ENCODE peak calls at places on chromosomes 1 and 21, in six cellular contexts. T is NCI-H146; D is uterus; R is RWPE1; Z is H54; B is stimulated activated naive CD8-positive, alpha-beta T cell treated with anti-CD3 and anti-CD28 coated beads, Interleukin-15, amount 100 ng/mL, for 72 hours. Y is an unnamed sample.

GRCh38 chr21:41601573-41602371 is 93.8 kb upstream of the TMPRSS2 start:
- DNase-seq in D (no peak), T (no peak), B (no peak), R (no peak), Z (no peak), Y (peak)

GRCh38 chr1:6157528-6158174 is 22.5 kb downstream of the CHD5 start:
- DNase-seq in D (no peak), T (peak), Z (peak), R (peak), B (no peak), Y (no peak)

GRCh38 chr1:63946866-63947491 is 173.2 kb downstream of the ROR1 start:
- DNase-seq in R (no peak), Z (no peak), D (no peak), B (no peak), T (no peak), Y (no peak)

GRCh38 chr1:89547563-89548485 is 23.2 kb downstream of the LRRC8B start:
- DNase-seq in R (peak), Z (no peak), B (no peak), D (peak), T (peak), Y (no peak)

GRCh38 chr1:15950302-15950701 is 25.6 kb downstream of the ZBTB17 start:
- DNase-seq in B (peak), R (no peak), D (no peak), T (no peak), Z (no peak), Y (peak)

GRCh38 chr1:21491483-21492170 is 17.6 kb upstream of the ALPL start:
- DNase-seq in D (no peak), Z (no peak), T (peak), R (no peak), B (no peak), Y (no peak)

GRCh38 chr21:36419996-36420395 is 34.8 kb downstream of the CHAF1B start:
- DNase-seq in Z (peak), R (peak), T (peak), B (peak), D (peak), Y (peak)

GRCh38 chr1:17193222-17194132 is 11.5 kb upstream of the PADI1 start:
- DNase-seq in T (no peak), Z (no peak), D (no peak), R (no peak), B (no peak), Y (peak)

GRCh38 chr1:44911042-44911441 is 68.0 kb upstream of the PTCH2 start:
- DNase-seq in T (no peak), D (no peak), R (no peak), Z (no peak), B (no peak), Y (no peak)

GRCh38 chr1:33322870-33323585 is 2.1 kb upstream of the A3GALT2 start:
- DNase-seq in D (no peak), T (no peak), R (no peak), B (no peak), Z (no peak), Y (no peak)

GRCh38 chr1:174274884-174275283 is 115.6 kb downstream of the RABGAP1L start:
- DNase-seq in D (no peak), T (no peak), Z (no peak), R (no peak), B (no peak), Y (no peak)

GRCh38 chr1:217780993-217781392 is 149.8 kb downstream of the SPATA17 start:
- DNase-seq in R (no peak), Z (no peak), B (no peak), T (peak), D (no peak), Y (no peak)

GRCh38 chr21:35072960-35073359 is 23.9 kb upstream of the RUNX1 start:
- DNase-seq in D (no peak), R (no peak), B (no peak), T (no peak), Z (no peak), Y (no peak)

GRCh38 chr1:208288495-208288894 is 44.3 kb upstream of the PLXNA2 start:
- DNase-seq in T (no peak), D (no peak), Z (no peak), R (no peak), B (no peak), Y (no peak)

GRCh38 chr1:1425753-1426495 is 4.8 kb upstream of the ANKRD65 start:
- DNase-seq in B (no peak), R (no peak), T (no peak), Z (no peak), D (no peak), Y (no peak)

GRCh38 chr21:38831526-38832467 is 26.1 kb downstream of the ETS2 start:
- DNase-seq in B (peak), Z (peak), D (peak), T (no peak), R (peak), Y (peak)

GRCh38 chr1:181855380-181855779 is 206.1 kb downstream of the ZNF648 start:
- DNase-seq in B (no peak), T (no peak), Z (no peak), R (no peak), D (no peak), Y (no peak)

GRCh38 chr1:233904979-233905415 is 521 bp downstream of the SLC35F3 start:
- DNase-seq in T (no peak), Z (no peak), B (no peak), D (no peak), R (no peak), Y (no peak)

GRCh38 chr1:165303415-165303814 is 53.1 kb downstream of the LMX1A start:
- DNase-seq in R (no peak), T (no peak), D (no peak), B (no peak), Z (no peak), Y (no peak)

GRCh38 chr21:33231526-33231925 is 1.8 kb downstream of the IFNAR2 start:
- DNase-seq in T (no peak), R (no peak), D (no peak), B (peak), Z (no peak), Y (no peak)

GRCh38 chr1:24793762-24794161 is 48.5 kb downstream of the CLIC4 start:
- DNase-seq in B (no peak), Z (no peak), T (no peak), D (no peak), R (no peak), Y (no peak)

GRCh38 chr1:64703600-64703999 is 41.3 kb upstream of the RAVER2 start:
- DNase-seq in Z (no peak), R (no peak), B (no peak), D (no peak), T (no peak), Y (no peak)